ENCODE peak calls at places on chromosomes 12 and 14, in nine cellular contexts. R is stomach; F is mucosa of gallbladder; C is myocyte; X is CD8-positive, alpha-beta memory T cell; Q is NCI-H1092 treated with DMSO at 0.1 percent for 48 hours; O is stimulated activated CD4-positive, alpha-beta T cell treated with anti-CD3 and anti-CD28 coated beads, Interleukin-12 subunit alpha, Interleukin-12 subunit beta, amount 100 ng/mL, for 4 hours; I is left cardiac atrium; J is left ventricle myocardium superior. A is an unnamed sample.

GRCh38 chr12:51082561-51083139 is 746 bp downstream of the CSRNP2 start:
- DNase-seq in X (no peak), I (no peak), R (no peak), C (peak), O (no peak), F (no peak), J (no peak), Q (peak), A (peak)

GRCh38 chr12:41621288-41621687 is 433.2 kb downstream of the PDZRN4 start:
- DNase-seq in X (no peak), I (no peak), Q (no peak), J (no peak), C (no peak), O (no peak), R (no peak), F (no peak), A (no peak)

GRCh38 chr12:546920-547845 is 87.4 kb downstream of the B4GALNT3 start:
- DNase-seq in O (peak), I (peak), C (peak), F (peak), J (peak), X (peak), R (peak), Q (peak), A (peak)

GRCh38 chr14:77236814-77237213 is 34.2 kb downstream of the NGB start:
- DNase-seq in F (no peak), C (no peak), Q (no peak), R (no peak), I (no peak), X (no peak), J (no peak), O (no peak), A (no peak)

GRCh38 chr12:91606662-91607377 is 424.2 kb upstream of the DCN start:
- DNase-seq in R (no peak), Q (no peak), X (no peak), I (no peak), C (peak), O (no peak), J (no peak), F (no peak), A (no peak)

GRCh38 chr12:85016423-85016822 is 19.7 kb downstream of the TSPAN19 start:
- DNase-seq in J (no peak), X (no peak), F (no peak), C (peak), O (no peak), I (no peak), Q (no peak), R (no peak), A (no peak)

GRCh38 chr14:89144642-89145041 is 272.4 kb downstream of the FOXN3 start:
- DNase-seq in J (no peak), R (no peak), F (no peak), C (no peak), X (no peak), I (no peak), O (no peak), Q (no peak), A (no peak)

GRCh38 chr12:12224240-12224940 is 42.5 kb downstream of the LRP6 start:
- DNase-seq in R (no peak), J (no peak), Q (no peak), X (no peak), O (no peak), F (no peak), C (no peak), I (no peak), A (no peak)

GRCh38 chr12:48973531-48973930 is 2.0 kb upstream of the WNT10B start:
- DNase-seq in C (peak), Q (no peak), R (no peak), J (peak), F (no peak), X (no peak), O (no peak), I (peak), A (no peak)

GRCh38 chr12:38601970-38602369 is 285.4 kb downstream of the ALG10B start:
- DNase-seq in C (no peak), F (no peak), J (no peak), R (no peak), O (no peak), Q (no peak), I (no peak), X (no peak), A (no peak)

GRCh38 chr14:39212034-39212433 is 21.7 kb upstream of the MIA2 start:
- DNase-seq in J (no peak), X (no peak), R (no peak), C (no peak), F (no peak), Q (no peak), O (no peak), I (no peak), A (no peak)

GRCh38 chr14:106694638-106695393 is 1168.4 kb downstream of the TMEM121 start:
- DNase-seq in C (no peak), I (peak), O (peak), Q (peak), F (no peak), R (no peak), X (peak), J (peak), A (no peak)

GRCh38 chr12:52193991-52194390 is 2.2 kb upstream of the KRT80 start:
- DNase-seq in I (no peak), O (no peak), X (no peak), Q (no peak), C (peak), J (no peak), F (no peak), R (no peak), A (peak)

A was measured in HTR-8/SVneo.